ENCODE peak calls at places on chromosomes 11 and 22, in seven cellular contexts. Z is K562, U is SK-N-SH, W is H1, B is HepG2, E is GM12878, Q is GM12892. F is an unnamed sample.

GRCh38 chr11:69189059-69189458 is 33.3 kb downstream of the SMIM38 start:
- DNase-seq in Z (no peak), U (no peak), W (no peak), B (no peak), E (no peak), Q (no peak), F (no peak)

GRCh38 chr22:41563051-41563711 is 2.4 kb downstream of the CSDC2 start:
- DNase-seq in Z (peak; percentile 55), U (no peak), W (no peak), B (peak; percentile 43), E (no peak), Q (no peak), F (no peak)

GRCh38 chr22:36808611-36809344 is 8.1 kb downstream of the PVALB start:
- DNase-seq in Z (no peak), U (no peak), W (no peak), B (no peak), E (no peak), Q (no peak), F (no peak)

GRCh38 chr11:107683807-107684206 is 28.0 kb downstream of the SLN start:
- DNase-seq in Z (peak; percentile 17), U (peak; percentile 24), W (no peak), B (no peak), E (no peak), Q (no peak), F (no peak)

GRCh38 chr11:127693686-127694085 is 693.1 kb upstream of the KIRREL3 start:
- DNase-seq in Z (no peak), U (no peak), W (no peak), B (no peak), E (no peak), Q (no peak), F (no peak)

GRCh38 chr11:14089690-14090462 is 127.4 kb downstream of the SPON1 start:
- DNase-seq in Z (no peak), U (no peak), W (no peak), B (no peak), E (no peak), Q (no peak), F (no peak)

GRCh38 chr11:99241059-99241458 is 220.3 kb downstream of the CNTN5 start:
- DNase-seq in Z (no peak), U (no peak), W (no peak), B (no peak), E (no peak), Q (no peak), F (no peak)

GRCh38 chr11:14538271-14538925 is 18.2 kb upstream of the PSMA1 start:
- DNase-seq in Z (no peak), U (no peak), W (no peak), B (no peak), E (no peak), Q (no peak), F (no peak)

GRCh38 chr11:122183933-122184332 is 67.9 kb upstream of the BLID start:
- DNase-seq in Z (no peak), U (no peak), W (no peak), B (no peak), E (no peak), Q (no peak), F (no peak)

GRCh38 chr11:29956076-29956556 is 60.7 kb downstream of the KCNA4 start:
- DNase-seq in Z (no peak), U (no peak), W (no peak), B (no peak), E (no peak), Q (no peak), F (no peak)

GRCh38 chr11:123511037-123511870 is 81.2 kb downstream of the GRAMD1B start:
- DNase-seq in Z (peak; percentile 69), U (peak; percentile 92), W (peak; percentile 80), B (peak; percentile 66), E (no peak), Q (peak; percentile 74), F (peak; percentile 62)
- TF ChIP-seq POLR2AphosphoS5 in Z (no peak), U (no peak), W (no peak), B (no peak), E (no peak), Q (no peak), F (no peak)

GRCh38 chr11:94771390-94771789 is 3.2 kb downstream of the AMOTL1 start:
- DNase-seq in Z (no peak), U (no peak), W (no peak), B (no peak), E (no peak), Q (no peak), F (no peak)

GRCh38 chr11:94767701-94768601 is at the start of gene AMOTL1:
- DNase-seq in Z (peak; percentile 75), U (peak; percentile 94), W (peak; percentile 61), B (no peak), E (no peak), Q (no peak), F (peak; percentile 39)

GRCh38 chr11:94768602-94769511 is 701 bp downstream of the AMOTL1 start:
- DNase-seq in Z (peak; percentile 26), U (peak; percentile 79), W (no peak), B (no peak), E (no peak), Q (no peak), F (peak; percentile 18)

GRCh38 chr11:94770563-94771120 is 2.5 kb downstream of the AMOTL1 start:
- DNase-seq in Z (no peak), U (peak; percentile 25), W (no peak), B (no peak), E (no peak), Q (no peak), F (no peak)

DNA sequence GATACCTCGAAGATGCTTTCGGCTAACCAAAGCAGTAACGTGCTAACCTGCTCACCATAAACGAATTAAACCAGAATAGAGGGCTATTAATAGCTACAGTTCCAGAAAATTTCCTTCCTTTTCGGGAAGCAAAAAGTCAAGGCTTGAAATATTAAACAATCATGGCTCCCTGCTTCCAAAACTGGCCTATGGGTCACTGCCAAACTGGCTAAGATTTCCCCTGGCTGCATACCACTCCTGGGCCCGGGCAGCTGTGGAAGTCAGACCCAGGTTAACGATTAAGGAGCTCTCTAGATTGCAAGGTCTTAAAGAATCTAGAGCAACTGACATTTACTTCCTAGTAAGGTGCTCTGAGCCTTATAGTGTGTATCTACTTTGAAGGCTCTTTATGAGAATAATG is 1.7 kb downstream of the AMOTL1 start:
- DNase-seq in Z (no peak), U (no peak), W (no peak), B (no peak), E (no peak), Q (no peak), F (no peak)
- TF ChIP-seq TAF1 in Z (no peak), U (no peak), W (no peak), B (no peak), E (no peak), Q (no peak), F (no peak)

DNA sequence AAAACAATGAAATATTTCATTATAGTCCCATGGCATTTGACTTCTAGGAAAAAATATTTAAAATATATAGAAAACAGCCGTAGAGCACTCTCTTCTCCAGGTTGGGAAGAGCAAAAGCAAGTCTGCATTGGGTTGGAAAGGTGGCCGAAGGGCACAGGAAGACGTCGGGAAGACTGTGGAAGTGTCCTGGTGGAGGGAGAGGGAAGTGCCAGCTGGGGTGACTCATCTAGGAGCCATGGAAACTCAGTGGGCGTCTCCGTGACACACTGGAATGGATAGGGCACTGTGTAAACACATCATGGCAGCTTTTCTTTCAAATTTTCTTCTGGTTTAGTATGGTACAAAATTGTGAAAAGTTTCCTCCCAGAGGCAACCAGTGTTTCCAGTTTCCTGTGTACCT is 12.7 kb downstream of the GTPBP1 start:
- DNase-seq in Z (no peak), U (peak; percentile 45), W (no peak), B (peak; percentile 47), E (no peak), Q (no peak), F (no peak)
- TF ChIP-seq POLR2AphosphoS5 in Z (no peak), U (no peak), W (no peak), B (no peak), E (no peak), Q (no peak), F (no peak)

DNA sequence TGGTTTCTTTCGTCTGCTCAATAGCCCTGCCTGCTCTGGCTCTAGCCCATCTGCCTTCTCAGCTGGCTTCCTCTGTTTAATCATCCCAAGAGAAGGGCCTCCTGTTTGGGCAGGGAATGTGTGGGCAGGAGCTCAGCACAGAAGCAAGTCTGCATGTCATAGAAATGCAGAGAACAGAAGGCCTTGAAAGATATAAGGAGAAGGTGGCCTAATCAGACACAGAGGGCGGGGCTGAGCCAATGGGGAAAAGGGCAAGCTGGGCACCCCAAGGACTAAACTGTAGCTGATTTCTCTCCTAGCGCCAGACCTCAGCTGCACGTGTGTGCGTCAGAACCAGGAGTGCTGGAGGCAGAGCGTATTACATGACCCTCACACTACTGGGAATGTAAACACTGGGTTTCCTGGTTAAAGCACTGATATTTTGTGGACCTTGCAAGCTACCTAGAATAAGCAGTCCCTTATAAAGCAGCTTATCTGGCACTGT is 7.6 kb upstream of the CCKBR start:
- DNase-seq in Z (peak; percentile 51), U (no peak), W (no peak), B (no peak), E (no peak), Q (no peak), F (no peak)
- TF ChIP-seq TAF1 in Z (no peak), U (no peak), W (no peak), B (no peak), E (no peak), Q (no peak), F (no peak)

DNA sequence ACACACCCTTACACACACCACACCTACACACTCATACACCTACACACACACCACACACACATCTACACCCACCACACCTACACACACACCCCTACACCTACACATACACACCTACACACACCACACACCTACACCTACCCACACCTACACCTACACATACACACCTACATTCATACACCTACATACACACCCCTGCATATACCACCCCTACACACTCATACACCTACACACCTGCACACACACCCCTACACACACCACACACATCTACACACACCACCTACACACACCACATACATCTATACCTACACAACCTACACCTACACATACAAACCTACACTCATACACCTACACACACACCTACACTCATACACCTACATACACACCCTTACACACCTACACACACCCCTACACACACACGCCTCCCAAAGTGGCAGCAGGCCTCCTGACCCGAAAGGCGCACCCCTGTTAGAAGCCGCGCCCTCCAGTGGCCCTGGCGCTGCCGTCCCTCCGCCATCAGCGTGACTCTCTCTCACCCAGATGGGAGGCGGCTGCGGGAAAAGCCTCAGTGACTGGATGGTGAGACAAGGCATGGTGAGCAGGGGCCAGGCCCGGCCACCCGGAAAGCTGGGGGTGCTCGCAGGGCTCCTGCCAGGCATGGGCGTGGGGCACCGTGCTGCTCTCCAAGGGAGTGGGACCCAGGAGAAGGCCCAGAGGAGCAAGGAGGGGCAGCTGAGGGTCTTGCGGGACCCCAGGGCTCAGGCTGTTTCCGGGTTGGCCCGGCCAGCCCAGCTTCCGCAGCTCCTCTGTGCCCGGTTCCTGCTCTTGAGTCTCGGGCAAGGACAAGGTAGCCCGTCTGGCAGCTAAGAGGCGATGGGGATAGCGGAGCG is 37.0 kb upstream of the HMOX1 start:
- DNase-seq in Z (no peak), U (no peak), W (no peak), B (no peak), E (no peak), Q (no peak), F (no peak)
- TF ChIP-seq POLR2AphosphoS5 in Z (no peak), U (no peak), W (no peak), B (no peak), E (no peak), Q (no peak), F (no peak)

DNA sequence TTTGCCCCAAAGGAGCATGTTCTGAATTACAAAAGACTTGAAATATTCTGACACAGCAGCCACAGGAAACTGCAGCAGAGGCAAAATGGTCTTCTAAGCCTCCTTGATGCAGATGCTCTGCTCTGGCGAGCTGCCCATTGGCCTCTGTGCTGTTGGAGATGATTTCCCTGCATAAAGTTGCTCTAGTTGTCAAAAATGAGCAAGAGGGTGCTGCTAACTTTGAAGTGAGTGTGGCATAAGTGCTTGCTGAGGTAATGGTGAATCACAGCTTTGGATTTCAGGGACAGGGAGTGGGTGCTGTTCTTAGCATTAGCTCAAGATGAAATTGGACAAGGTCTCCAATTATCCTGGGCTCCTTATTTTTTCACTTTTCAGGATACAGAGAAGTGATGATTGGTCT is 435.4 kb downstream of the TMEM135 start:
- DNase-seq in Z (no peak), U (no peak), W (no peak), B (no peak), E (no peak), Q (no peak), F (no peak)
- TF ChIP-seq TAF1 in Z (no peak), U (no peak), W (no peak), B (no peak), E (no peak), Q (no peak), F (no peak)